ENCODE peak calls at places on chromosome 16, in nine cellular contexts. A, U, V, W, Z, H, G, D and L are unnamed samples.

GRCh38 chr16:49731911-49732310 is 124.0 kb downstream of the ZNF423 start:
- DNase-seq in G (no peak), U (no peak), V (no peak), H (no peak), D (no peak), W (no peak), Z (no peak), A (no peak), L (no peak)

GRCh38 chr16:89599451-89599858 is 14.0 kb upstream of the DPEP1 start:
- DNase-seq in Z (peak), W (no peak), D (no peak), G (no peak), H (no peak), U (peak), V (no peak), A (no peak), L (no peak)

GRCh38 chr16:56279132-56279531 is 87.8 kb downstream of the GNAO1 start:
- DNase-seq in W (no peak), G (no peak), U (no peak), H (no peak), Z (no peak), A (no peak), V (no peak), D (no peak), L (no peak)

GRCh38 chr16:78210305-78210704 is 110.9 kb downstream of the WWOX start:
- DNase-seq in Z (peak), G (no peak), A (no peak), D (no peak), W (no peak), U (no peak), V (no peak), H (peak), L (no peak)

GRCh38 chr16:2935418-2935817 is 23.7 kb downstream of the FLYWCH1 start:
- DNase-seq in W (no peak), D (no peak), A (no peak), U (no peak), G (no peak), V (no peak), H (no peak), Z (no peak), L (no peak)

GRCh38 chr16:4370570-4371480 is 823 bp upstream of the VASN start:
- DNase-seq in A (no peak), Z (no peak), H (no peak), U (peak), D (peak), V (peak), G (peak), W (peak), L (peak)

GRCh38 chr16:24509536-24509935 is 29.8 kb upstream of the RBBP6 start:
- DNase-seq in D (no peak), U (no peak), A (no peak), V (no peak), H (no peak), G (no peak), W (no peak), Z (no peak), L (no peak)

GRCh38 chr16:81610936-81611335 is 166.3 kb downstream of the CMIP start:
- DNase-seq in A (no peak), V (no peak), G (no peak), U (no peak), D (no peak), W (no peak), H (no peak), Z (no peak), L (no peak)

GRCh38 chr16:84503751-84504395 is 586 bp downstream of the MEAK7 start:
- DNase-seq in W (no peak), Z (peak), V (peak), G (no peak), H (no peak), D (no peak), U (no peak), A (no peak), L (no peak)

GRCh38 chr16:55494994-55495421 is 13.9 kb upstream of the LPCAT2 start:
- DNase-seq in G (no peak), H (no peak), A (peak), D (peak), V (no peak), U (peak), Z (peak), W (peak), L (peak)

GRCh38 chr16:86059253-86060171 is 160.6 kb downstream of the IRF8 start:
- DNase-seq in G (no peak), D (peak), U (peak), V (peak), H (no peak), W (no peak), A (no peak), Z (no peak), L (no peak)

GRCh38 chr16:57127037-57127763 is 34.8 kb downstream of the CPNE2 start:
- DNase-seq in A (no peak), W (no peak), V (no peak), U (no peak), D (no peak), Z (no peak), H (no peak), G (no peak), L (no peak)

GRCh38 chr16:63655846-63656245 is 1466.0 kb downstream of the CDH11 start:
- DNase-seq in U (no peak), W (no peak), G (no peak), V (no peak), A (no peak), D (no peak), H (no peak), Z (peak), L (no peak)

GRCh38 chr16:87542531-87543102 is 49.8 kb upstream of the ZCCHC14 start:
- DNase-seq in H (no peak), A (no peak), D (no peak), Z (no peak), V (no peak), G (no peak), U (no peak), W (no peak), L (no peak)

GRCh38 chr16:86665319-86665675 is 86.9 kb downstream of the FOXL1 start:
- DNase-seq in W (peak), Z (peak), H (peak), D (no peak), G (no peak), A (no peak), V (no peak), U (no peak), L (no peak)

GRCh38 chr16:2736476-2737237 is 15.8 kb upstream of the SRRM2 start:
- DNase-seq in D (no peak), H (no peak), V (no peak), G (no peak), U (no peak), Z (no peak), A (no peak), W (no peak), L (no peak)

DNA sequence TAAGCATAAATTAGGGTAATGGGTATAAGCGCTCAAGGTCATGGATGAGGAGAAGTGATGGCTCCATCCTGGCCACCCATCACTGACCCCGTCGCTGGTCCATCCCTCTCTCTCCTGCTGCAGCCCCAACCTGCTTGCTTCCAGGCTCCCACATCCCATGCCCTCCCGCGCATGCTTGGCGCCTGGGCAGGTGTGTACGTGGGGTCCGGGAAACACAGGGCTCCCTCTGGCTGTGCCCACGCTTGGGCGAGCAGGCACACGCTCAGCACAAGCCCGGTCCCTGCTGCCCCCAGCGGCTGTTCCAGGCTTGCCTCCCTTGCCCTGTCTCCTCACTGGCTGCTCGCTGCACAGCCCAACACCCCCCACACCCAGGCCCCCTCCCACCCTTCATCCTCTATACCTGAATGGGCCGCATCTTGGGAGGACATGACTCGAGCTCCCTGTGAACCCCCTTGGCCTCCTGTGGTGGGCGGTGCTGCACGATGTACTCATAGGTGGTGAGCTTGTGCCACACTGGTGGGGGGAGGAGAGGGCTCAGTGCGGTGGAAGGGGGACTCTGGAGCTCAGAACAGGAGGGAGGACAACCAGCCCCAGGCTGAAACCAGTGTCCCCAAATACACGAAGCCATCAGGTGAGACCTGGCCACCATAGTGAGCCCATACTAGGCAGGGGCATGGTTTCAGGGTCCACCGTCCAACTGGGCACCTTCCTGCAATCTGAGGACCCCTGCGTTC is 4.7 kb upstream of the TPPP3 start:
- DNase-seq in W (no peak), D (no peak), H (no peak), V (peak), G (no peak), U (no peak), Z (peak), A (no peak), L (no peak)
- TF ChIP-seq CTCF in W (no peak), D (no peak), H (peak), V (no peak), G (no peak), U (no peak), Z (peak), A (no peak), L (no peak)

DNA sequence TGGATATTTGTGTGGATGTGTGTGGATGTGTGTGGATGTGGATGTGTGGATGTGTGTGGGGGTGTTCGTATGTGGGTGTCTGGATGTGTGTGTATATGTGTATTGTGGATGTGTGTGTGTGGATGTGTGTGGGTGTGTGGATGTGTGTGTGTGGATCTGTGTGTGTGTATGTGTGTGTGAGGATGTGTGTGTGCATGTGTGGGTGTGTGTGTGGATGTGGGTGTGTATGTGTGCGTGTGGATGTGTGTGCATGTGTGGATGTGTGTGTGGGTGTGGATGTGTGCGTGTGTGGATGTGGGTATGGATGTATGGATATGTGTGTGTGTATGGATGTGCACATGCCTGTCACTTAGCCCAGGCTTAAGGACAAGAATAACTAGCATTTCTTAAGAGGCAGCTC is 83.4 kb downstream of the BMERB1 start:
- DNase-seq in W (no peak), U (no peak), D (no peak), H (no peak), V (no peak), Z (no peak), A (no peak), G (no peak), L (no peak)
- H3K4me3 ChIP-seq in W (no peak), U (no peak), D (no peak), H (no peak), V (no peak), Z (no peak), A (no peak), G (no peak), L (no peak)

GRCh38 chr16:17561056-17561455 is 90.3 kb upstream of the XYLT1 start:
- DNase-seq in G (no peak), H (no peak), V (no peak), Z (no peak), W (no peak), A (no peak), D (no peak), U (no peak), L (no peak)
- TF ChIP-seq CTCF in G (no peak), H (no peak), V (no peak), Z (no peak), W (no peak), A (no peak), D (no peak), U (no peak), L (no peak)

GRCh38 chr16:66751992-66752322 is 548 bp upstream of the DYNC1LI2 start:
- DNase-seq in W (no peak), D (no peak), U (no peak), V (no peak), Z (no peak), A (no peak), H (no peak), G (no peak), L (no peak)
- H3K4me3 ChIP-seq in W (peak), D (peak), U (peak), V (peak), Z (peak), A (peak), H (no peak), G (peak), L (peak)